ENCODE peak calls at places on chromosome X, in four cellular contexts. One of them, this sample, is unnamed.
A peak's percentile ranks its signal among the peaks of the same experiment; 100 is the strongest.

GRCh38 chrX:111519215-111519614 is 7.8 kb downstream of the SERTM2 start:
- DNase-seq in upper lobe of left lung: no peak
- DNase-seq in fibroblast of lung: peak; percentile 80
- DNase-seq in RWPE2: no peak
- DNase-seq in this sample: no peak

GRCh38 chrX:19535481-19535880 is 20.2 kb upstream of the MAP3K15 start:
- DNase-seq in fibroblast of lung: no peak
- DNase-seq in upper lobe of left lung: no peak
- DNase-seq in RWPE2: no peak
- DNase-seq in this sample: no peak

GRCh38 chrX:43836435-43837184 is 45.6 kb downstream of the MAOB start:
- DNase-seq in fibroblast of lung: peak; percentile 13
- DNase-seq in upper lobe of left lung: no peak
- DNase-seq in RWPE2: no peak
- DNase-seq in this sample: no peak

GRCh38 chrX:136192839-136193414 is 45.6 kb downstream of the FHL1 start:
- DNase-seq in upper lobe of left lung: no peak
- DNase-seq in RWPE2: no peak
- DNase-seq in fibroblast of lung: peak; percentile 81
- DNase-seq in this sample: no peak

GRCh38 chrX:137566746-137567473 is 983 bp downstream of the ZIC3 start:
- DNase-seq in upper lobe of left lung: peak; percentile 75
- DNase-seq in fibroblast of lung: no peak
- DNase-seq in RWPE2: no peak
- DNase-seq in this sample: no peak

GRCh38 chrX:138492371-138492770 is 219.1 kb downstream of the FGF13 start:
- DNase-seq in fibroblast of lung: no peak
- DNase-seq in RWPE2: no peak
- DNase-seq in upper lobe of left lung: no peak
- DNase-seq in this sample: no peak

GRCh38 chrX:108168961-108169740 is 77.6 kb downstream of the ATG4A start:
- DNase-seq in fibroblast of lung: no peak
- DNase-seq in RWPE2: no peak
- DNase-seq in upper lobe of left lung: no peak
- DNase-seq in this sample: no peak

GRCh38 chrX:106919932-106920452 is at the start of gene CLDN2:
- DNase-seq in RWPE2: no peak
- DNase-seq in fibroblast of lung: no peak
- DNase-seq in upper lobe of left lung: no peak
- DNase-seq in this sample: no peak

GRCh38 chrX:110399497-110399896 is 40.8 kb downstream of the RTL9 start:
- DNase-seq in upper lobe of left lung: no peak
- DNase-seq in fibroblast of lung: no peak
- DNase-seq in RWPE2: no peak
- DNase-seq in this sample: no peak

GRCh38 chrX:123230798-123231197 is 46.7 kb downstream of the GRIA3 start:
- DNase-seq in upper lobe of left lung: no peak
- DNase-seq in RWPE2: no peak
- DNase-seq in fibroblast of lung: no peak
- DNase-seq in this sample: no peak

GRCh38 chrX:54076903-54077302 is 32.6 kb upstream of the PHF8 start:
- DNase-seq in upper lobe of left lung: no peak
- DNase-seq in RWPE2: no peak
- DNase-seq in fibroblast of lung: peak; percentile 35
- DNase-seq in this sample: no peak

GRCh38 chrX:81206471-81206870 is 4.6 kb downstream of the SH3BGRL start:
- DNase-seq in upper lobe of left lung: no peak
- DNase-seq in RWPE2: no peak
- DNase-seq in fibroblast of lung: no peak
- DNase-seq in this sample: no peak

GRCh38 chrX:104565791-104566687 is at the start of gene IL1RAPL2:
- DNase-seq in upper lobe of left lung: peak; percentile 42
- DNase-seq in fibroblast of lung: peak; percentile 19
- DNase-seq in RWPE2: no peak
- DNase-seq in this sample: no peak

GRCh38 chrX:56232221-56233082 is at the start of gene KLF8:
- DNase-seq in fibroblast of lung: no peak
- DNase-seq in RWPE2: no peak
- DNase-seq in upper lobe of left lung: peak; percentile 82
- DNase-seq in this sample: no peak

GRCh38 chrX:52346462-52347165 is 22.2 kb upstream of the XAGE2 start:
- DNase-seq in fibroblast of lung: peak; percentile 4
- DNase-seq in RWPE2: no peak
- DNase-seq in upper lobe of left lung: no peak
- DNase-seq in this sample: no peak

GRCh38 chrX:39749728-39750127 is 348.0 kb downstream of the BCOR start:
- DNase-seq in RWPE2: no peak
- DNase-seq in upper lobe of left lung: no peak
- DNase-seq in fibroblast of lung: no peak
- DNase-seq in this sample: no peak

GRCh38 chrX:15761564-15762191 is 23.6 kb downstream of the CA5B start:
- DNase-seq in RWPE2: no peak
- DNase-seq in upper lobe of left lung: no peak
- DNase-seq in fibroblast of lung: no peak
- DNase-seq in this sample: no peak

GRCh38 chrX:94758130-94758529 is 1084.1 kb downstream of the FAM133A start:
- DNase-seq in fibroblast of lung: no peak
- DNase-seq in RWPE2: no peak
- DNase-seq in upper lobe of left lung: no peak
- DNase-seq in this sample: no peak

GRCh38 chrX:15242899-15243555 is 26.9 kb downstream of the ASB9 start:
- DNase-seq in upper lobe of left lung: no peak
- DNase-seq in RWPE2: no peak
- DNase-seq in fibroblast of lung: peak; percentile 31
- DNase-seq in this sample: peak; percentile 7

GRCh38 chrX:19758536-19758935 is 128.9 kb downstream of the SH3KBP1 start:
- DNase-seq in fibroblast of lung: peak; percentile 31
- DNase-seq in RWPE2: no peak
- DNase-seq in upper lobe of left lung: no peak
- DNase-seq in this sample: no peak

GRCh38 chrX:56233682-56234081 is 1.5 kb downstream of the KLF8 start:
- DNase-seq in RWPE2: no peak
- DNase-seq in upper lobe of left lung: peak; percentile 5
- DNase-seq in fibroblast of lung: peak; percentile 17
- DNase-seq in this sample: no peak

GRCh38 chrX:46704767-46705386 is 54.0 kb downstream of the SLC9A7 start:
- DNase-seq in fibroblast of lung: peak; percentile 78
- DNase-seq in upper lobe of left lung: no peak
- DNase-seq in RWPE2: no peak
- DNase-seq in this sample: no peak

GRCh38 chrX:79231662-79232061 is 87.2 kb downstream of the GPR174 start:
- DNase-seq in upper lobe of left lung: no peak
- DNase-seq in RWPE2: no peak
- DNase-seq in fibroblast of lung: no peak
- DNase-seq in this sample: no peak

GRCh38 chrX:13761606-13762005 is 27.1 kb downstream of the OFD1 start:
- DNase-seq in RWPE2: no peak
- DNase-seq in upper lobe of left lung: no peak
- DNase-seq in fibroblast of lung: no peak
- DNase-seq in this sample: no peak

GRCh38 chrX:12951590-12951965 is 23.3 kb upstream of the TMSB4X start:
- DNase-seq in fibroblast of lung: no peak
- DNase-seq in upper lobe of left lung: no peak
- DNase-seq in RWPE2: no peak
- DNase-seq in this sample: no peak

GRCh38 chrX:66038115-66038514 is 1.8 kb downstream of the VSIG4 start:
- DNase-seq in fibroblast of lung: no peak
- DNase-seq in RWPE2: no peak
- DNase-seq in upper lobe of left lung: no peak
- DNase-seq in this sample: no peak
- H3K4me3 ChIP-seq in fibroblast of lung: no peak overlapping the region
- H3K4me3 ChIP-seq in RWPE2: no peak overlapping the region
- H3K4me3 ChIP-seq in upper lobe of left lung: no peak overlapping the region
- H3K4me3 ChIP-seq in this sample: no peak overlapping the region

DNA sequence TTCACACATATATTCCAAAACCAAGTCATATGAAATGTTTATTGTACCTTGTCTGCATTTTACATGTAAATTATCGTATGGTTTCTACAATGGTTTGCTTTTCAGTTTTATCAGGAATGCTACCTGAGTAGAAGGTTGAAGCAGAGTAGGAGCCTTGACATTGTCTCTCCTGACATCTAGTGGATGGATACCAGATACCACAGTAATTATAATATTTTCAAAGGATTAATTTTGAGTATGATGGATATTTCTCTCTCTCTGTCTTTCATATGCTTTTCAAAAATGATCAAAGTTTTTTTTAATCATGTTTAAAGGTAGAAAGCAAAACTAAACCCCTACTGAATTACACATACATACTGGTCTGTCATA is 109.4 kb upstream of the KLHL13 start:
- DNase-seq in RWPE2: no peak
- DNase-seq in upper lobe of left lung: no peak
- DNase-seq in fibroblast of lung: peak; percentile 20
- DNase-seq in this sample: no peak
- TF ChIP-seq CTCF in RWPE2: peak; percentile 61
- TF ChIP-seq CTCF in upper lobe of left lung: no peak
- TF ChIP-seq CTCF in fibroblast of lung: peak; percentile 29
- TF ChIP-seq CTCF in this sample: no peak

GRCh38 chrX:26558719-26559386 is 342.9 kb downstream of the MAGEB5 start:
- DNase-seq in RWPE2: no peak
- DNase-seq in fibroblast of lung: no peak
- DNase-seq in upper lobe of left lung: peak; percentile 33
- DNase-seq in this sample: no peak

GRCh38 chrX:26557691-26558321 is 341.8 kb downstream of the MAGEB5 start:
- DNase-seq in RWPE2: peak; percentile 10
- DNase-seq in upper lobe of left lung: peak; percentile 46
- DNase-seq in fibroblast of lung: no peak
- DNase-seq in this sample: no peak

GRCh38 chrX:26562156-26562555 is 346.2 kb downstream of the MAGEB5 start:
- DNase-seq in upper lobe of left lung: no peak
- DNase-seq in fibroblast of lung: no peak
- DNase-seq in RWPE2: no peak
- DNase-seq in this sample: no peak
- H3K4me3 ChIP-seq in upper lobe of left lung: no peak overlapping the region
- H3K4me3 ChIP-seq in fibroblast of lung: no peak overlapping the region
- H3K4me3 ChIP-seq in RWPE2: no peak overlapping the region
- H3K4me3 ChIP-seq in this sample: no peak overlapping the region

DNA sequence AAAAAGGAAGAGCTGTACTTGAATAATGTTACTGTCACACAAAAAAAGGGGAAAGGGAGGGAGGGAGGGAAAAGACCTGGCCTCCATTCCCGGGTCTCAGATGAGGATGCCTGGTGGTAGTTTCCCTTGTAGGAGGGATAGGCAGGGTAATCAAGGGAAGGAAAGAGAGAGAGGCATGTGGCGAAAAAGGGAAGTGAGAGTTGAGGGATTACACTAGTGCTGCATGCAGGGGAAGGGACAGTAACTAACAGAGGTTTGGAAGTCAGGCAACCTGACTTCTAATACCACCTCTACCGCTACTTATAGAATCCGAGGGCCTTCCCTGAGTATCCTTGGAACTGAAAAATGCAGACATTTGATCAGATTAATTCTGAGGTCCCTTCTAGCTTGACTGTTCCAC is 821.7 kb upstream of the FTHL17 start:
- DNase-seq in upper lobe of left lung: no peak
- DNase-seq in RWPE2: no peak
- DNase-seq in fibroblast of lung: no peak
- DNase-seq in this sample: no peak
- TF ChIP-seq CTCF in upper lobe of left lung: no peak
- TF ChIP-seq CTCF in RWPE2: no peak
- TF ChIP-seq CTCF in fibroblast of lung: no peak
- TF ChIP-seq CTCF in this sample: no peak

DNA sequence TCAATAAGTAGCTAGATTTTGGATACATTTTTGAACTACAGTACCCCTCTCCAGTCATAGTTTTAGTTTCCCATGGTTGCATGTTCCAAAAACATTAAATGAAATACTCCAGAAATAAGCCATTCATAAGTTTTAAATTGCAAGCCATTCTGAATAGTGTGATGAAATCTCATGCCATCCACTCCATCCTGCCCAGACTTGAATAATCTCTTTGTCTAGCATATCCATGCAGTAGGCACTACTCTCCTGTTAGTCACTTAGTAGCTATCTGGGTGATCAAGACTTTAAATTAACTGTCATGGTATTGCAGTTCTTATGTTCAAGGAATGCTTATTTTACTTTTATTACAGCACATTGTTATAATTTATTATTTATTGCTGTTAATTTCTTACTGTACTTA is 237.4 kb downstream of the SPANXN1 start:
- DNase-seq in fibroblast of lung: no peak
- DNase-seq in upper lobe of left lung: no peak
- DNase-seq in RWPE2: no peak
- DNase-seq in this sample: no peak
- H3K4me3 ChIP-seq in fibroblast of lung: no peak overlapping the region
- H3K4me3 ChIP-seq in upper lobe of left lung: no peak overlapping the region
- H3K4me3 ChIP-seq in RWPE2: no peak overlapping the region
- H3K4me3 ChIP-seq in this sample: no peak overlapping the region

GRCh38 chrX:119570351-119570835 is 4.0 kb upstream of the UBE2A start:
- DNase-seq in RWPE2: no peak
- DNase-seq in upper lobe of left lung: no peak
- DNase-seq in fibroblast of lung: no peak
- DNase-seq in this sample: no peak
- TF ChIP-seq CTCF in RWPE2: no peak
- TF ChIP-seq CTCF in upper lobe of left lung: no peak
- TF ChIP-seq CTCF in fibroblast of lung: no peak
- TF ChIP-seq CTCF in this sample: no peak

GRCh38 chrX:17375631-17376380 is 806 bp downstream of the NHS start:
- DNase-seq in upper lobe of left lung: peak; percentile 86
- DNase-seq in RWPE2: no peak
- DNase-seq in fibroblast of lung: peak; percentile 43
- DNase-seq in this sample: no peak
- H3K4me3 ChIP-seq in upper lobe of left lung: peak overlapping the region; percentile 49
- H3K4me3 ChIP-seq in RWPE2: peak overlapping the region; percentile 55
- H3K4me3 ChIP-seq in fibroblast of lung: peak overlapping the region; percentile 69
- H3K4me3 ChIP-seq in this sample: peak overlapping the region; percentile 55